ENCODE peak calls at places on chromosomes 2 and 18, in six cellular contexts. One of them, this sample, is unnamed.
A peak's percentile ranks its signal among the peaks of the same experiment; 100 is the strongest.

GRCh38 chr18:22883827-22884226 is 49.3 kb upstream of the RBBP8 start:
- DNase-seq in stimulated activated CD4-positive, alpha-beta T cell treated with anti-CD3 and anti-CD28 coated beads, Interleukin-1b, Interleukin-23, amount 100 ng/mL, for 24 hours: no peak
- DNase-seq in RPMI7951: no peak
- DNase-seq in putamen: no peak
- DNase-seq in heart left ventricle: no peak
- DNase-seq in fibroblast of pulmonary artery: no peak
- DNase-seq in this sample: no peak

GRCh38 chr2:221726894-221727513 is 154.9 kb upstream of the EPHA4 start:
- DNase-seq in stimulated activated CD4-positive, alpha-beta T cell treated with anti-CD3 and anti-CD28 coated beads, Interleukin-1b, Interleukin-23, amount 100 ng/mL, for 24 hours: no peak
- DNase-seq in putamen: no peak
- DNase-seq in fibroblast of pulmonary artery: no peak
- DNase-seq in heart left ventricle: no peak
- DNase-seq in RPMI7951: no peak
- DNase-seq in this sample: no peak

GRCh38 chr2:139142252-139142651 is 362.1 kb upstream of the NXPH2 start:
- DNase-seq in RPMI7951: peak; percentile 8
- DNase-seq in fibroblast of pulmonary artery: peak; percentile 50
- DNase-seq in stimulated activated CD4-positive, alpha-beta T cell treated with anti-CD3 and anti-CD28 coated beads, Interleukin-1b, Interleukin-23, amount 100 ng/mL, for 24 hours: no peak
- DNase-seq in putamen: no peak
- DNase-seq in heart left ventricle: no peak
- DNase-seq in this sample: no peak

GRCh38 chr2:36270758-36271157 is 84.8 kb upstream of the CRIM1 start:
- DNase-seq in stimulated activated CD4-positive, alpha-beta T cell treated with anti-CD3 and anti-CD28 coated beads, Interleukin-1b, Interleukin-23, amount 100 ng/mL, for 24 hours: no peak
- DNase-seq in RPMI7951: no peak
- DNase-seq in putamen: no peak
- DNase-seq in heart left ventricle: no peak
- DNase-seq in fibroblast of pulmonary artery: no peak
- DNase-seq in this sample: no peak

GRCh38 chr2:125710561-125710960 is 945.4 kb upstream of the GYPC start:
- DNase-seq in fibroblast of pulmonary artery: no peak
- DNase-seq in putamen: no peak
- DNase-seq in heart left ventricle: no peak
- DNase-seq in RPMI7951: no peak
- DNase-seq in stimulated activated CD4-positive, alpha-beta T cell treated with anti-CD3 and anti-CD28 coated beads, Interleukin-1b, Interleukin-23, amount 100 ng/mL, for 24 hours: no peak
- DNase-seq in this sample: no peak

GRCh38 chr2:209473930-209474419 is 50.1 kb downstream of the MAP2 start:
- DNase-seq in fibroblast of pulmonary artery: peak; percentile 97
- DNase-seq in stimulated activated CD4-positive, alpha-beta T cell treated with anti-CD3 and anti-CD28 coated beads, Interleukin-1b, Interleukin-23, amount 100 ng/mL, for 24 hours: no peak
- DNase-seq in heart left ventricle: no peak
- DNase-seq in RPMI7951: peak; percentile 98
- DNase-seq in putamen: no peak
- DNase-seq in this sample: no peak

GRCh38 chr2:230998882-230999281 is 3.0 kb downstream of the SPATA3 start:
- DNase-seq in heart left ventricle: no peak
- DNase-seq in stimulated activated CD4-positive, alpha-beta T cell treated with anti-CD3 and anti-CD28 coated beads, Interleukin-1b, Interleukin-23, amount 100 ng/mL, for 24 hours: no peak
- DNase-seq in putamen: no peak
- DNase-seq in fibroblast of pulmonary artery: no peak
- DNase-seq in RPMI7951: no peak
- DNase-seq in this sample: no peak

GRCh38 chr2:197322729-197323720 is 12.4 kb upstream of the ANKRD44 start:
- DNase-seq in RPMI7951: no peak
- DNase-seq in fibroblast of pulmonary artery: no peak
- DNase-seq in heart left ventricle: no peak
- DNase-seq in stimulated activated CD4-positive, alpha-beta T cell treated with anti-CD3 and anti-CD28 coated beads, Interleukin-1b, Interleukin-23, amount 100 ng/mL, for 24 hours: no peak
- DNase-seq in putamen: no peak
- DNase-seq in this sample: no peak

GRCh38 chr2:2698182-2699116 is 367.4 kb upstream of the MYT1L start:
- DNase-seq in heart left ventricle: no peak
- DNase-seq in fibroblast of pulmonary artery: no peak
- DNase-seq in putamen: no peak
- DNase-seq in RPMI7951: peak; percentile 4
- DNase-seq in stimulated activated CD4-positive, alpha-beta T cell treated with anti-CD3 and anti-CD28 coated beads, Interleukin-1b, Interleukin-23, amount 100 ng/mL, for 24 hours: no peak
- DNase-seq in this sample: no peak

GRCh38 chr18:58538604-58539386 is 90.1 kb downstream of the ALPK2 start:
- DNase-seq in RPMI7951: peak; percentile 26
- DNase-seq in fibroblast of pulmonary artery: peak; percentile 15
- DNase-seq in heart left ventricle: no peak
- DNase-seq in putamen: no peak
- DNase-seq in stimulated activated CD4-positive, alpha-beta T cell treated with anti-CD3 and anti-CD28 coated beads, Interleukin-1b, Interleukin-23, amount 100 ng/mL, for 24 hours: no peak
- DNase-seq in this sample: no peak

GRCh38 chr18:21402272-21402671 is 160.2 kb downstream of the GREB1L start:
- DNase-seq in RPMI7951: no peak
- DNase-seq in putamen: no peak
- DNase-seq in stimulated activated CD4-positive, alpha-beta T cell treated with anti-CD3 and anti-CD28 coated beads, Interleukin-1b, Interleukin-23, amount 100 ng/mL, for 24 hours: no peak
- DNase-seq in fibroblast of pulmonary artery: no peak
- DNase-seq in heart left ventricle: no peak
- DNase-seq in this sample: no peak

GRCh38 chr2:102442967-102443828 is 20.2 kb downstream of the IL18RAP start:
- DNase-seq in RPMI7951: peak; percentile 35
- DNase-seq in putamen: no peak
- DNase-seq in heart left ventricle: no peak
- DNase-seq in fibroblast of pulmonary artery: peak; percentile 65
- DNase-seq in stimulated activated CD4-positive, alpha-beta T cell treated with anti-CD3 and anti-CD28 coated beads, Interleukin-1b, Interleukin-23, amount 100 ng/mL, for 24 hours: no peak
- DNase-seq in this sample: peak; percentile 39

GRCh38 chr2:127254386-127254981 is 34.4 kb upstream of the CYP27C1 start:
- DNase-seq in heart left ventricle: no peak
- DNase-seq in putamen: no peak
- DNase-seq in RPMI7951: peak; percentile 48
- DNase-seq in fibroblast of pulmonary artery: peak; percentile 12
- DNase-seq in stimulated activated CD4-positive, alpha-beta T cell treated with anti-CD3 and anti-CD28 coated beads, Interleukin-1b, Interleukin-23, amount 100 ng/mL, for 24 hours: no peak
- DNase-seq in this sample: no peak

GRCh38 chr2:108554530-108554929 is 20.3 kb downstream of the LIMS1 start:
- DNase-seq in putamen: no peak
- DNase-seq in stimulated activated CD4-positive, alpha-beta T cell treated with anti-CD3 and anti-CD28 coated beads, Interleukin-1b, Interleukin-23, amount 100 ng/mL, for 24 hours: no peak
- DNase-seq in fibroblast of pulmonary artery: no peak
- DNase-seq in RPMI7951: no peak
- DNase-seq in heart left ventricle: peak; percentile 66
- DNase-seq in this sample: no peak

GRCh38 chr2:224909885-224910517 is 132.3 kb downstream of the DOCK10 start:
- DNase-seq in fibroblast of pulmonary artery: peak; percentile 90
- DNase-seq in RPMI7951: peak; percentile 87
- DNase-seq in putamen: no peak
- DNase-seq in stimulated activated CD4-positive, alpha-beta T cell treated with anti-CD3 and anti-CD28 coated beads, Interleukin-1b, Interleukin-23, amount 100 ng/mL, for 24 hours: no peak
- DNase-seq in heart left ventricle: no peak
- DNase-seq in this sample: no peak